ENCODE peak calls at places on chromosomes 13 and 19, in seven cellular contexts. T is AG09319; C is SW480; L is GM13976; G is psoas muscle; B is GM12892; V is stimulated activated CD4-positive, alpha-beta T cell treated with anti-CD3 and anti-CD28 coated beads, TNF-alpha, amount 100 ng/mL, for 1 hour. Z is an unnamed sample.

GRCh38 chr13:35978607-35979316 is 152.4 kb downstream of the DCLK1 start:
- DNase-seq in T (no peak), L (peak; percentile 56), V (no peak), G (no peak), C (peak; percentile 44), B (no peak), Z (peak; percentile 66)

GRCh38 chr13:77696006-77696862 is 1.3 kb upstream of the SLAIN1 start:
- DNase-seq in V (no peak), T (no peak), L (peak; percentile 42), G (no peak), B (no peak), C (peak; percentile 39), Z (no peak)

GRCh38 chr19:55647732-55648656 is at the start of gene CCDC106:
- DNase-seq in C (no peak), B (no peak), L (peak; percentile 70), V (no peak), T (no peak), G (peak; percentile 78), Z (peak; percentile 72)

GRCh38 chr19:36564391-36564790 is 8.7 kb downstream of the ZNF529 start:
- DNase-seq in L (no peak), V (no peak), B (no peak), C (no peak), T (no peak), G (no peak), Z (no peak)

GRCh38 chr13:107250626-107251025 is 682.7 kb upstream of the ARGLU1 start:
- DNase-seq in T (no peak), C (no peak), L (no peak), V (no peak), G (no peak), B (no peak), Z (no peak)

GRCh38 chr19:8307400-8307964 is 676 bp downstream of the CD320 start:
- DNase-seq in V (no peak), C (no peak), T (no peak), B (no peak), G (peak; percentile 26), L (no peak), Z (no peak)

GRCh38 chr19:50719566-50719965 is at the start of gene SHANK1:
- DNase-seq in C (no peak), G (no peak), T (no peak), L (no peak), B (no peak), V (no peak), Z (peak; percentile 27)

GRCh38 chr19:29676586-29676985 is 11.3 kb downstream of the PLEKHF1 start:
- DNase-seq in B (no peak), G (peak; percentile 61), T (no peak), C (no peak), L (no peak), V (no peak), Z (no peak)

GRCh38 chr13:99307648-99308339 is 595 bp upstream of the GPR183 start:
- DNase-seq in G (no peak), C (peak; percentile 17), V (no peak), L (no peak), B (no peak), T (no peak), Z (peak; percentile 76)

GRCh38 chr13:26257049-26257448 is 3.1 kb downstream of the CDK8 start:
- DNase-seq in C (no peak), V (no peak), L (no peak), T (no peak), B (no peak), G (no peak), Z (no peak)

GRCh38 chr13:53343345-53343744 is 314.7 kb downstream of the OLFM4 start:
- DNase-seq in B (no peak), V (no peak), C (no peak), L (no peak), T (no peak), G (no peak), Z (no peak)

GRCh38 chr13:76672422-76672821 is 213.8 kb downstream of the KCTD12 start:
- DNase-seq in T (no peak), B (no peak), L (no peak), G (no peak), V (no peak), C (peak; percentile 53), Z (no peak)

GRCh38 chr13:103140001-103140671 is 73.9 kb upstream of the SLC10A2 start:
- DNase-seq in L (peak; percentile 47), B (no peak), G (no peak), T (no peak), C (peak; percentile 9), V (no peak), Z (no peak)

GRCh38 chr19:51145926-51146493 is 3.9 kb downstream of the SIGLEC7 start:
- DNase-seq in C (no peak), V (no peak), G (no peak), B (no peak), T (no peak), L (no peak), Z (no peak)

GRCh38 chr13:110593430-110594130 is 21.8 kb upstream of the NAXD start:
- DNase-seq in V (no peak), G (no peak), T (no peak), L (peak; percentile 81), C (peak; percentile 72), B (peak; percentile 38), Z (peak; percentile 59)

GRCh38 chr19:17266975-17267788 is at the start of gene BABAM1:
- DNase-seq in L (peak; percentile 97), T (peak; percentile 98), G (peak; percentile 93), C (peak; percentile 99), B (peak; percentile 93), V (peak; percentile 86), Z (peak; percentile 99)

GRCh38 chr13:95485045-95485517 is 67.4 kb upstream of the CLDN10 start:
- DNase-seq in L (no peak), V (no peak), G (no peak), T (no peak), B (no peak), C (no peak), Z (peak; percentile 15)

GRCh38 chr19:39032164-39032918 is at the start of gene FBXO27:
- DNase-seq in L (peak; percentile 44), C (peak; percentile 89), V (no peak), G (peak; percentile 22), T (no peak), B (no peak), Z (peak; percentile 6)

GRCh38 chr13:24668955-24669354 is 11.3 kb upstream of the ATP12A start:
- DNase-seq in T (no peak), G (no peak), B (no peak), C (peak; percentile 63), L (no peak), V (no peak), Z (no peak)

GRCh38 chr19:17402982-17403855 is 2.2 kb downstream of the BST2 start:
- DNase-seq in T (no peak), G (peak; percentile 44), C (no peak), L (peak; percentile 89), B (peak; percentile 68), V (no peak), Z (peak; percentile 66)

GRCh38 chr13:27825153-27825552 is 32.9 kb downstream of the GSX1 start:
- DNase-seq in B (no peak), V (no peak), G (no peak), T (no peak), L (no peak), C (peak; percentile 98), Z (no peak)

GRCh38 chr19:27972291-27973040 is 1240.5 kb downstream of the UQCRFS1 start:
- DNase-seq in V (no peak), B (no peak), T (no peak), L (no peak), G (no peak), C (peak; percentile 74), Z (peak; percentile 49)

GRCh38 chr19:55529636-55530230 is 7.2 kb downstream of the SBK2 start:
- DNase-seq in V (no peak), G (no peak), B (no peak), C (no peak), L (no peak), T (no peak), Z (no peak)

Z was measured in EL.